ENCODE peak calls at places on chromosomes 4 and X, in four cellular contexts. One of them, this sample, is unnamed.

GRCh38 chrX:38898261-38898660 is 97.0 kb downstream of the MID1IP1 start:
- DNase-seq in suprapubic skin: no peak
- DNase-seq in HFFc6: no peak
- DNase-seq in lower leg skin: no peak
- DNase-seq in this sample: no peak

GRCh38 chrX:100407147-100407783 is 2.8 kb downstream of the PCDH19 start:
- DNase-seq in lower leg skin: no peak
- DNase-seq in HFFc6: no peak
- DNase-seq in suprapubic skin: no peak
- DNase-seq in this sample: no peak

GRCh38 chrX:108028854-108029253 is 16.0 kb upstream of the VSIG1 start:
- DNase-seq in suprapubic skin: no peak
- DNase-seq in HFFc6: no peak
- DNase-seq in lower leg skin: no peak
- DNase-seq in this sample: no peak

GRCh38 chr4:168593399-168593798 is 96.5 kb downstream of the PALLD start:
- DNase-seq in HFFc6: no peak
- DNase-seq in lower leg skin: no peak
- DNase-seq in suprapubic skin: no peak
- DNase-seq in this sample: no peak

GRCh38 chr4:110130578-110131358 is 67.6 kb downstream of the ELOVL6 start:
- DNase-seq in lower leg skin: no peak
- DNase-seq in HFFc6: no peak
- DNase-seq in suprapubic skin: no peak
- DNase-seq in this sample: no peak

GRCh38 chr4:125765936-125766335 is 451.2 kb downstream of the FAT4 start:
- DNase-seq in HFFc6: no peak
- DNase-seq in suprapubic skin: no peak
- DNase-seq in lower leg skin: no peak
- DNase-seq in this sample: no peak

GRCh38 chr4:1192493-1193205 is 20.3 kb upstream of the SPON2 start:
- DNase-seq in lower leg skin: peak
- DNase-seq in HFFc6: no peak
- DNase-seq in suprapubic skin: peak
- DNase-seq in this sample: peak

GRCh38 chrX:41031256-41031967 is 53.8 kb upstream of the USP9X start:
- DNase-seq in HFFc6: no peak
- DNase-seq in lower leg skin: no peak
- DNase-seq in suprapubic skin: no peak
- DNase-seq in this sample: no peak

GRCh38 chr4:3344104-3344503 is 51.3 kb downstream of the RGS12 start:
- DNase-seq in suprapubic skin: peak
- DNase-seq in lower leg skin: peak
- DNase-seq in HFFc6: no peak
- DNase-seq in this sample: no peak

GRCh38 chr4:94536649-94537464 is 85.1 kb downstream of the PDLIM5 start:
- DNase-seq in HFFc6: no peak
- DNase-seq in lower leg skin: no peak
- DNase-seq in suprapubic skin: no peak
- DNase-seq in this sample: no peak

GRCh38 chr4:30716158-30716557 is 4.0 kb upstream of the PCDH7 start:
- DNase-seq in lower leg skin: no peak
- DNase-seq in suprapubic skin: no peak
- DNase-seq in HFFc6: peak
- DNase-seq in this sample: no peak

GRCh38 chr4:15149234-15149841 is 147.1 kb downstream of the CPEB2 start:
- DNase-seq in suprapubic skin: no peak
- DNase-seq in HFFc6: peak
- DNase-seq in lower leg skin: no peak
- DNase-seq in this sample: no peak

GRCh38 chrX:18895157-18895952 is 88.6 kb downstream of the PHKA2 start:
- DNase-seq in HFFc6: peak
- DNase-seq in lower leg skin: no peak
- DNase-seq in suprapubic skin: peak
- DNase-seq in this sample: no peak

GRCh38 chr4:162761965-162762364 is 404.7 kb downstream of the NAF1 start:
- DNase-seq in lower leg skin: no peak
- DNase-seq in suprapubic skin: no peak
- DNase-seq in HFFc6: no peak
- DNase-seq in this sample: no peak

GRCh38 chr4:114976901-114977300 is 136.5 kb downstream of the NDST4 start:
- DNase-seq in suprapubic skin: no peak
- DNase-seq in lower leg skin: no peak
- DNase-seq in HFFc6: no peak
- DNase-seq in this sample: no peak

GRCh38 chr4:173281420-173282333 is 52.5 kb downstream of the HMGB2 start:
- DNase-seq in suprapubic skin: no peak
- DNase-seq in HFFc6: no peak
- DNase-seq in lower leg skin: no peak
- DNase-seq in this sample: no peak
- TF ChIP-seq CTCF in suprapubic skin: no peak
- TF ChIP-seq CTCF in HFFc6: no peak
- TF ChIP-seq CTCF in lower leg skin: no peak
- TF ChIP-seq CTCF in this sample: no peak

GRCh38 chr4:134906404-134907023 is 704.9 kb upstream of the PABPC4L start:
- DNase-seq in suprapubic skin: no peak
- DNase-seq in HFFc6: peak
- DNase-seq in lower leg skin: no peak
- DNase-seq in this sample: no peak
- TF ChIP-seq CTCF in suprapubic skin: no peak
- TF ChIP-seq CTCF in HFFc6: peak
- TF ChIP-seq CTCF in lower leg skin: no peak
- TF ChIP-seq CTCF in this sample: no peak

GRCh38 chrX:6968231-6968630 is 179.3 kb upstream of the STS start:
- DNase-seq in HFFc6: peak
- DNase-seq in lower leg skin: no peak
- DNase-seq in suprapubic skin: no peak
- DNase-seq in this sample: no peak

GRCh38 chrX:6965729-6966128 is 181.8 kb upstream of the STS start:
- DNase-seq in lower leg skin: no peak
- DNase-seq in suprapubic skin: no peak
- DNase-seq in HFFc6: no peak
- DNase-seq in this sample: no peak
- TF ChIP-seq CTCF in lower leg skin: no peak
- TF ChIP-seq CTCF in suprapubic skin: no peak
- TF ChIP-seq CTCF in HFFc6: no peak
- TF ChIP-seq CTCF in this sample: no peak

GRCh38 chr4:41882622-41883347 is 52.4 kb upstream of the TMEM33 start:
- DNase-seq in suprapubic skin: no peak
- DNase-seq in lower leg skin: no peak
- DNase-seq in HFFc6: no peak
- DNase-seq in this sample: no peak
- TF ChIP-seq CTCF in suprapubic skin: peak
- TF ChIP-seq CTCF in lower leg skin: no peak
- TF ChIP-seq CTCF in HFFc6: peak
- TF ChIP-seq CTCF in this sample: peak

GRCh38 chr4:70946944-70947343 is 44.8 kb downstream of the MOB1B start:
- DNase-seq in lower leg skin: no peak
- DNase-seq in suprapubic skin: no peak
- DNase-seq in HFFc6: no peak
- DNase-seq in this sample: no peak
- TF ChIP-seq CTCF in lower leg skin: no peak
- TF ChIP-seq CTCF in suprapubic skin: no peak
- TF ChIP-seq CTCF in HFFc6: no peak
- TF ChIP-seq CTCF in this sample: no peak

This sample was measured in activated B cell treated with CpG ODN at 0.5 μM for 24 hours.